ENCODE peak calls at places on chromosomes 12 and 14, in six cellular contexts. X is posterior vena cava; N is GM04504; D is tibial artery; A is astrocyte of the cerebellum; H is stimulated activated CD4-positive, alpha-beta T cell treated with anti-CD3 and anti-CD28 coated beads, TNF-alpha, amount 100 ng/mL, for 4 hours. K is an unnamed sample.

GRCh38 chr12:1662761-1663439 is 28.0 kb upstream of the ADIPOR2 start:
- DNase-seq in X (no peak), N (no peak), D (no peak), A (no peak), H (no peak), K (peak; percentile 78)

GRCh38 chr12:108204117-108204516 is 75.0 kb downstream of the WSCD2 start:
- DNase-seq in X (no peak), N (no peak), D (no peak), A (no peak), H (no peak), K (no peak)

GRCh38 chr12:74780458-74781241 is 243.0 kb downstream of the ATXN7L3B start:
- DNase-seq in X (no peak), N (no peak), D (no peak), A (peak; percentile 55), H (no peak), K (no peak)

GRCh38 chr12:68428724-68429580 is 96.8 kb upstream of the MDM1 start:
- DNase-seq in X (no peak), N (peak; percentile 33), D (no peak), A (no peak), H (no peak), K (no peak)

GRCh38 chr14:87896393-87897380 is 96.3 kb downstream of the GALC start:
- DNase-seq in X (no peak), N (no peak), D (no peak), A (peak; percentile 60), H (no peak), K (no peak)

GRCh38 chr14:101554991-101555668 is 6.2 kb upstream of the DIO3 start:
- DNase-seq in X (no peak), N (no peak), D (no peak), A (no peak), H (no peak), K (no peak)

GRCh38 chr14:85131523-85131922 is 398.4 kb upstream of the FLRT2 start:
- DNase-seq in X (no peak), N (no peak), D (no peak), A (no peak), H (no peak), K (no peak)

GRCh38 chr12:30391766-30392366 is 303.8 kb downstream of the IPO8 start:
- DNase-seq in X (no peak), N (no peak), D (no peak), A (no peak), H (no peak), K (no peak)

GRCh38 chr14:73634333-73634833 is 10.4 kb upstream of the DNAL1 start:
- DNase-seq in X (no peak), N (no peak), D (no peak), A (no peak), H (no peak), K (peak; percentile 72)

GRCh38 chr12:49777800-49778748 is 36.7 kb downstream of the TMBIM6 start:
- DNase-seq in X (peak; percentile 77), N (no peak), D (no peak), A (no peak), H (peak; percentile 67), K (no peak)

GRCh38 chr12:100987552-100988277 is 193.1 kb downstream of the ANO4 start:
- DNase-seq in X (no peak), N (peak; percentile 38), D (no peak), A (peak; percentile 23), H (no peak), K (no peak)

GRCh38 chr14:29310757-29311156 is 544.2 kb downstream of the FOXG1 start:
- DNase-seq in X (no peak), N (peak; percentile 45), D (no peak), A (peak; percentile 23), H (no peak), K (no peak)

GRCh38 chr12:25052191-25053020 is 103.5 kb upstream of the BCAT1 start:
- DNase-seq in X (no peak), N (no peak), D (no peak), A (no peak), H (peak; percentile 9), K (no peak)

GRCh38 chr14:27386391-27386790 is 788.6 kb upstream of the NOVA1 start:
- DNase-seq in X (no peak), N (no peak), D (no peak), A (no peak), H (no peak), K (no peak)

GRCh38 chr14:22994762-22995275 is 12.5 kb upstream of the AJUBA start:
- DNase-seq in X (no peak), N (no peak), D (no peak), A (no peak), H (peak; percentile 22), K (peak; percentile 67)

GRCh38 chr14:99234982-99235491 is 37.0 kb downstream of the BCL11B start:
- DNase-seq in X (no peak), N (no peak), D (no peak), A (no peak), H (peak; percentile 70), K (no peak)

K was measured in sigmoid colon.